ENCODE peak calls at places on chromosomes 4 and X, in nine cellular contexts. G is HTR-8/SVneo, Z is astrocyte of the cerebellum, K is T-helper 1 cell, T is omental fat pad, S is hepatocyte, L is psoas muscle, I is NCI-H1105 treated with DMSO at 0.1 percent for 48 hours, R is dorsolateral prefrontal cortex. B is an unnamed sample.

GRCh38 chrX:30577362-30577961 is at the start of gene TASL:
- DNase-seq in G (no peak), Z (no peak), K (no peak), T (no peak), S (no peak), L (no peak), I (no peak), R (no peak), B (no peak)

GRCh38 chr4:48252313-48252712 is 17.3 kb downstream of the TEC start:
- DNase-seq in G (no peak), Z (no peak), K (no peak), T (no peak), S (no peak), L (no peak), I (no peak), R (no peak), B (no peak)

GRCh38 chr4:6404611-6405416 is 67.6 kb downstream of the PPP2R2C start:
- DNase-seq in G (no peak), Z (no peak), K (no peak), T (no peak), S (no peak), L (no peak), I (no peak), R (no peak), B (no peak)

GRCh38 chrX:65985922-65986588 is 53.8 kb downstream of the VSIG4 start:
- DNase-seq in G (peak; percentile 0), Z (peak; percentile 26), K (no peak), T (no peak), S (peak; percentile 69), L (no peak), I (peak; percentile 13), R (no peak), B (no peak)

GRCh38 chrX:151100796-151101195 is 75.6 kb upstream of the GPR50 start:
- DNase-seq in G (no peak), Z (no peak), K (no peak), T (no peak), S (no peak), L (no peak), I (no peak), R (no peak), B (no peak)

GRCh38 chr4:56139241-56139827 is 190.6 kb downstream of the CEP135 start:
- DNase-seq in G (no peak), Z (no peak), K (no peak), T (no peak), S (no peak), L (no peak), I (no peak), R (no peak), B (no peak)

GRCh38 chrX:20063716-20064351 is 52.9 kb downstream of the MAP7D2 start:
- DNase-seq in G (no peak), Z (no peak), K (no peak), T (no peak), S (no peak), L (no peak), I (no peak), R (no peak), B (no peak)

GRCh38 chrX:37800762-37801161 is 20.9 kb downstream of the CYBB start:
- DNase-seq in G (no peak), Z (no peak), K (no peak), T (no peak), S (no peak), L (no peak), I (no peak), R (no peak), B (no peak)

GRCh38 chr4:122576261-122577188 is 44.3 kb downstream of the IL21 start:
- DNase-seq in G (peak; percentile 52), Z (peak; percentile 40), K (no peak), T (no peak), S (peak; percentile 59), L (no peak), I (peak; percentile 33), R (no peak), B (peak; percentile 18)

GRCh38 chr4:154009795-154010194 is 220.9 kb upstream of the SFRP2 start:
- DNase-seq in G (no peak), Z (no peak), K (no peak), T (no peak), S (no peak), L (no peak), I (no peak), R (no peak), B (no peak)

GRCh38 chr4:36011381-36011780 is 232.9 kb downstream of the ARAP2 start:
- DNase-seq in G (no peak), Z (no peak), K (no peak), T (no peak), S (no peak), L (no peak), I (no peak), R (no peak), B (no peak)

GRCh38 chr4:164373021-164373420 is 380.9 kb upstream of the SMIM31 start:
- DNase-seq in G (no peak), Z (no peak), K (no peak), T (no peak), S (no peak), L (no peak), I (no peak), R (no peak), B (no peak)

GRCh38 chrX:2898861-2899512 is 30.2 kb downstream of the ARSD start:
- DNase-seq in G (no peak), Z (no peak), K (no peak), T (no peak), S (peak; percentile 72), L (no peak), I (no peak), R (no peak), B (no peak)

GRCh38 chrX:46819136-46819535 is 17.7 kb upstream of the RP2 start:
- DNase-seq in G (no peak), Z (no peak), K (no peak), T (no peak), S (no peak), L (no peak), I (no peak), R (no peak), B (no peak)

GRCh38 chr4:184382189-184382846 is 92.0 kb downstream of the IRF2 start:
- DNase-seq in G (no peak), Z (no peak), K (no peak), T (no peak), S (no peak), L (no peak), I (peak; percentile 34), R (no peak), B (peak; percentile 4)

GRCh38 chr4:52051615-52052474 is 741 bp downstream of the SPATA18 start:
- DNase-seq in G (peak; percentile 35), Z (peak; percentile 65), K (no peak), T (no peak), S (peak; percentile 90), L (peak; percentile 66), I (peak; percentile 74), R (peak; percentile 38), B (peak; percentile 74)

GRCh38 chr4:126445596-126445995 is 1130.8 kb downstream of the FAT4 start:
- DNase-seq in G (no peak), Z (no peak), K (no peak), T (no peak), S (no peak), L (no peak), I (no peak), R (no peak), B (no peak)

GRCh38 chr4:121069419-121069818 is 2.9 kb downstream of the NDNF start:
- DNase-seq in G (no peak), Z (no peak), K (no peak), T (no peak), S (no peak), L (no peak), I (no peak), R (no peak), B (no peak)

GRCh38 chr4:140112576-140112975 is 41.4 kb downstream of the MAML3 start:
- DNase-seq in G (no peak), Z (no peak), K (no peak), T (no peak), S (no peak), L (no peak), I (no peak), R (no peak), B (no peak)

GRCh38 chrX:135707880-135708279 is 5.6 kb upstream of the CT45A1 start:
- DNase-seq in G (no peak), Z (no peak), K (no peak), T (no peak), S (no peak), L (no peak), I (no peak), R (no peak), B (no peak)

GRCh38 chrX:151725338-151725614 is 9.3 kb upstream of the CNGA2 start:
- DNase-seq in G (no peak), Z (no peak), K (no peak), T (no peak), S (no peak), L (no peak), I (no peak), R (no peak), B (no peak)

GRCh38 chrX:110409925-110410324 is 51.3 kb downstream of the RTL9 start:
- DNase-seq in G (no peak), Z (no peak), K (no peak), T (no peak), S (no peak), L (no peak), I (no peak), R (no peak), B (no peak)

GRCh38 chrX:43277879-43278278 is 378.2 kb upstream of the MAOA start:
- DNase-seq in G (no peak), Z (no peak), K (no peak), T (no peak), S (no peak), L (no peak), I (no peak), R (no peak), B (no peak)

GRCh38 chrX:151789179-151789800 is 54.7 kb downstream of the CNGA2 start:
- DNase-seq in G (peak; percentile 9), Z (peak; percentile 80), K (no peak), T (no peak), S (no peak), L (peak; percentile 71), I (no peak), R (no peak), B (no peak)

GRCh38 chr4:98510757-98511517 is 147.5 kb downstream of the TSPAN5 start:
- DNase-seq in G (no peak), Z (peak; percentile 90), K (no peak), T (no peak), S (no peak), L (no peak), I (no peak), R (no peak), B (no peak)

GRCh38 chrX:10055430-10055829 is 88.3 kb downstream of the CLDN34 start:
- DNase-seq in G (no peak), Z (no peak), K (no peak), T (no peak), S (no peak), L (no peak), I (no peak), R (no peak), B (no peak)

GRCh38 chr4:25484243-25484721 is 107.2 kb downstream of the ANAPC4 start:
- DNase-seq in G (no peak), Z (peak; percentile 24), K (no peak), T (no peak), S (no peak), L (no peak), I (peak; percentile 35), R (no peak), B (peak; percentile 78)

GRCh38 chr4:78610546-78611214 is 59.1 kb downstream of the ANXA3 start:
- DNase-seq in G (peak; percentile 42), Z (no peak), K (no peak), T (no peak), S (no peak), L (no peak), I (no peak), R (no peak), B (no peak)

B was measured in NCI-H748 treated with DMSO at 0.1 percent for 48 hours.